ENCODE peak calls at places on chromosome 2, in seven cellular contexts. N is kidney epithelial cell, R is GM12878, D is nephron progenitor cell, W is AG10803, J is cardiac muscle cell, L is brain microvascular endothelial cell. G is an unnamed sample.

GRCh38 chr2:222862068-222862914 is 1.5 kb downstream of the ACSL3 start:
- DNase-seq in N (no peak), R (no peak), D (no peak), W (peak; percentile 53), J (peak; percentile 61), L (no peak), G (peak; percentile 65)

GRCh38 chr2:240129731-240130392 is 6.2 kb downstream of the COPS9 start:
- DNase-seq in N (no peak), R (no peak), D (no peak), W (no peak), J (no peak), L (no peak), G (no peak)

GRCh38 chr2:102070058-102070642 is 72.4 kb upstream of the IL1R1 start:
- DNase-seq in N (no peak), R (no peak), D (no peak), W (peak; percentile 89), J (peak; percentile 98), L (peak; percentile 83), G (peak; percentile 89)

GRCh38 chr2:219122197-219122965 is 38.2 kb downstream of the NHEJ1 start:
- DNase-seq in N (no peak), R (no peak), D (no peak), W (no peak), J (no peak), L (no peak), G (no peak)

GRCh38 chr2:186862869-186863709 is 14.1 kb upstream of the ZSWIM2 start:
- DNase-seq in N (no peak), R (no peak), D (no peak), W (peak; percentile 36), J (peak; percentile 66), L (no peak), G (no peak)

GRCh38 chr2:230974096-230974913 is 21.6 kb upstream of the SPATA3 start:
- DNase-seq in N (peak; percentile 56), R (peak; percentile 94), D (no peak), W (peak; percentile 62), J (peak; percentile 90), L (peak; percentile 92), G (peak; percentile 40)

GRCh38 chr2:3266727-3267548 is 110.7 kb downstream of the EIPR1 start:
- DNase-seq in N (no peak), R (no peak), D (no peak), W (no peak), J (no peak), L (no peak), G (no peak)

GRCh38 chr2:7792031-7792651 is 874.9 kb downstream of the RNF144A start:
- DNase-seq in N (no peak), R (no peak), D (no peak), W (no peak), J (no peak), L (no peak), G (no peak)

GRCh38 chr2:70785137-70785911 is 5.1 kb downstream of the FIGLA start:
- DNase-seq in N (no peak), R (no peak), D (peak; percentile 21), W (peak; percentile 54), J (peak; percentile 48), L (peak; percentile 12), G (no peak)

GRCh38 chr2:60808330-60808801 is 52.3 kb downstream of the PAPOLG start:
- DNase-seq in N (no peak), R (no peak), D (no peak), W (no peak), J (no peak), L (no peak), G (no peak)

GRCh38 chr2:226730487-226730886 is 69.1 kb downstream of the IRS1 start:
- DNase-seq in N (no peak), R (no peak), D (no peak), W (peak; percentile 51), J (peak; percentile 30), L (peak; percentile 9), G (peak; percentile 71)

GRCh38 chr2:239291505-239292350 is 109.1 kb downstream of the HDAC4 start:
- DNase-seq in N (no peak), R (no peak), D (no peak), W (no peak), J (no peak), L (no peak), G (no peak)

GRCh38 chr2:46845542-46846453 is 69.8 kb downstream of the MCFD2 start:
- DNase-seq in N (no peak), R (no peak), D (no peak), W (peak; percentile 32), J (peak; percentile 87), L (no peak), G (no peak)

DNA sequence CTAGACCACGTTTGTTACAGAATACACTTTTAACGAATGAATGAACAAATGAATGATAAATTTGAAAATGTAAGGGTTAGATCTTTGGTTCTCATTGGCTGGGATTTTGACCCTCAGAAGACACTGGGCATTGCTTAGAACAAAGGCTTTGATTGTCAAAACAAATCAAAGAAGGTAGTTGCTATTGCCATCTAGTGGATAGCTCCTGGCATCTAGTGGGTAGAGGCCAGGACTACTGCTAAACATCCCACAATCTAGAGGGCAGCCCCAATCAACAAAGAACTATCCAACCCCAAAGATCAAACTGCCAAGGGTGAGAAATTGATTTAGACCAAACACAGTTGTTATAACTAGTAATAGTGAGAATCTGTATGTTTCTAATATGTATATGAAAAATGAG is 552.3 kb downstream of the KCNJ3 start:
- DNase-seq in N (no peak), R (no peak), D (no peak), W (no peak), J (no peak), L (no peak), G (peak; percentile 5)
- TF ChIP-seq CTCF in N (peak; percentile 52), R (peak; percentile 51), D (peak; percentile 30), W (no peak), J (no peak), L (peak; percentile 50), G (no peak)

GRCh38 chr2:77370505-77370904 is 151.7 kb downstream of the LRRTM4 start:
- DNase-seq in N (no peak), R (no peak), D (no peak), W (no peak), J (no peak), L (no peak), G (no peak)
- TF ChIP-seq CTCF in N (no peak), R (no peak), D (no peak), W (no peak), J (no peak), L (no peak), G (no peak)

GRCh38 chr2:210517169-210517693 is 39.2 kb upstream of the CPS1 start:
- DNase-seq in N (no peak), R (no peak), D (no peak), W (no peak), J (no peak), L (no peak), G (no peak)

GRCh38 chr2:210515911-210516310 is 39.4 kb upstream of the LANCL1 start:
- DNase-seq in N (no peak), R (no peak), D (no peak), W (no peak), J (no peak), L (no peak), G (no peak)

GRCh38 chr2:210522399-210522798 is 34.0 kb upstream of the CPS1 start:
- DNase-seq in N (no peak), R (no peak), D (no peak), W (no peak), J (no peak), L (no peak), G (no peak)

GRCh38 chr2:210523650-210524289 is 32.6 kb upstream of the CPS1 start:
- DNase-seq in N (no peak), R (no peak), D (no peak), W (no peak), J (no peak), L (no peak), G (no peak)

GRCh38 chr2:210519594-210519993 is 36.8 kb upstream of the CPS1 start:
- DNase-seq in N (no peak), R (no peak), D (no peak), W (no peak), J (no peak), L (no peak), G (no peak)
- TF ChIP-seq CTCF in N (no peak), R (no peak), D (no peak), W (no peak), J (no peak), L (no peak), G (no peak)

DNA sequence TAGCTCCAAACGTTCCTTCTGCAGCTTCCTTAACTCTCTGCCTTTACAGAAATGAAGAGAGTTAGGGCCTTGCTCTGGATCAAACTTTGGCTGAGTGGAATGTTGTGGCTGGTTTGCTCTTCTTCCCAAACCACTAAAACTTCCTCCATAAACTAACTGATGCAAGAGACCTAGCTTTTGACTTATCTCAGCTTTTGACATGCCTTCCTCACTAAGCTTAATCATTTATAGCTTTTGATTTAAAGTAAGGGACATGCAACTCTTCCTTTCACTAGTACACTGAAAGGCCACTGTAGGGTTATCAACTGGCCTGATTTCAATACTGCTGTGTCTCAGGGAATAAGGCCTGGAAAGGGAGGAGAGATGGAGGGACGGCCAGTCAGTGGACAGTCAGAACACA is 8.3 kb downstream of the PXDN start:
- DNase-seq in N (no peak), R (no peak), D (no peak), W (peak; percentile 84), J (peak; percentile 70), L (no peak), G (peak; percentile 49)
- TF ChIP-seq CTCF in N (no peak), R (no peak), D (no peak), W (no peak), J (no peak), L (no peak), G (no peak)

GRCh38 chr2:158184001-158184400 is 82.3 kb downstream of the UPP2 start:
- DNase-seq in N (no peak), R (no peak), D (no peak), W (no peak), J (no peak), L (no peak), G (no peak)
- TF ChIP-seq CTCF in N (no peak), R (no peak), D (no peak), W (no peak), J (no peak), L (no peak), G (no peak)

DNA sequence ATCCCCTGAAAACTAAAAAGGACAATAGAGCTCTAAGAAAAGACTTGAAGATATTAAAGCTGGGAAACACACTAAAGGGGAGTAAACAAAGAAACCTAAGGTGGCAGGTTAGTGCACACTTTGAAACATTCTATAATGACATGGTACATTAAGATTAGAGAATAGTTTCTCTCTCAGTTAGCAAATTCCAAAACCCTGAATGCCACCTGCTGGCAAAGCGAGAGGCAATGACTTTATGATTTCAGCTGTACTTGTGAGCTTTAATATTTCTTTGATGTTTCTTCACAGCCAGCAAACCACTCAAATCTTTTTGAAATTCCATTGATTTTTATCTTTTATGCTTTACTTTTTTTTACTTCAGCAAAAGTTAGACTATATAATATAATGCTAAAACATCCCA is 86.3 kb downstream of the LRP2 start:
- DNase-seq in N (no peak), R (no peak), D (no peak), W (no peak), J (peak; percentile 4), L (no peak), G (no peak)
- TF ChIP-seq CTCF in N (peak; percentile 43), R (peak; percentile 13), D (no peak), W (no peak), J (no peak), L (peak; percentile 46), G (no peak)

DNA sequence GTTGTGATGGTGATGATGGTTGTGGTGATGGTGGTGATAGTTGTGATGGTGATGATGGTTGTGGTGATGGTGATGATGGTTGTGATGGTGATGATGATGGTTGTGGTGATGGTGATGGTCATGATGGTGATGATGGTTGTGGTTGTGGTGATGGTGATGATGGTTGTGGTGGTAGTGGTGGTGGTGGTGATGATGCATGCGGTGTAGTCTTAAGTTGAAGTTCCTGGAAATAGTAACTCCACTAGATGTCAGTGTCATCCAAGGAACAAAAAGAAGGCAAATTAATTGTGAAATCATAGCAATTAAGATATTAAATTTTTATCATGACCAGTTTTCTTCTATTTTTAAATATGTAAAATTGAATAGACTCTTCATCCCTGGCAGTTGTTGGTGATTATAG is 309.2 kb downstream of the AGAP1 start:
- DNase-seq in N (no peak), R (no peak), D (no peak), W (no peak), J (peak; percentile 19), L (peak; percentile 7), G (peak; percentile 18)
- TF ChIP-seq CTCF in N (no peak), R (no peak), D (no peak), W (peak; percentile 37), J (peak; percentile 27), L (peak; percentile 23), G (no peak)

G was measured in foreskin fibroblast.